ENCODE peak calls at places on chromosomes 2 and 18, in nine cellular contexts. One of them, this sample, is unnamed.

GRCh38 chr2:94987074-94988020 is 38.2 kb upstream of the MAL start:
- DNase-seq in stimulated activated naive CD4-positive, alpha-beta T cell: no peak
- DNase-seq in stimulated activated CD8-positive, alpha-beta memory T cell treated with anti-CD3 and anti-CD28 coated beads, Interleukin-12 subunit alpha, Interleukin-12 subunit beta, amount 100 ng/mL, for 4 hours: no peak
- DNase-seq in pancreas: no peak
- DNase-seq in stimulated activated naive CD8-positive, alpha-beta T cell treated with anti-CD3 and anti-CD28 coated beads, Interleukin-15, amount 100 ng/mL, for 72 hours: no peak
- DNase-seq in fibroblast of gingiva: no peak
- DNase-seq in foreskin fibroblast: no peak
- DNase-seq in iris pigment epithelial cell: no peak
- DNase-seq in NCI-H187: no peak
- DNase-seq in this sample: no peak

GRCh38 chr2:2793514-2793913 is 462.4 kb upstream of the MYT1L start:
- DNase-seq in stimulated activated CD8-positive, alpha-beta memory T cell treated with anti-CD3 and anti-CD28 coated beads, Interleukin-12 subunit alpha, Interleukin-12 subunit beta, amount 100 ng/mL, for 4 hours: no peak
- DNase-seq in iris pigment epithelial cell: no peak
- DNase-seq in pancreas: no peak
- DNase-seq in fibroblast of gingiva: no peak
- DNase-seq in stimulated activated naive CD4-positive, alpha-beta T cell: no peak
- DNase-seq in stimulated activated naive CD8-positive, alpha-beta T cell treated with anti-CD3 and anti-CD28 coated beads, Interleukin-15, amount 100 ng/mL, for 72 hours: no peak
- DNase-seq in foreskin fibroblast: no peak
- DNase-seq in NCI-H187: no peak
- DNase-seq in this sample: no peak

GRCh38 chr2:26559044-26559405 is 81.1 kb upstream of the OTOF start:
- DNase-seq in stimulated activated CD8-positive, alpha-beta memory T cell treated with anti-CD3 and anti-CD28 coated beads, Interleukin-12 subunit alpha, Interleukin-12 subunit beta, amount 100 ng/mL, for 4 hours: no peak
- DNase-seq in pancreas: no peak
- DNase-seq in foreskin fibroblast: no peak
- DNase-seq in NCI-H187: no peak
- DNase-seq in stimulated activated naive CD8-positive, alpha-beta T cell treated with anti-CD3 and anti-CD28 coated beads, Interleukin-15, amount 100 ng/mL, for 72 hours: no peak
- DNase-seq in fibroblast of gingiva: no peak
- DNase-seq in iris pigment epithelial cell: no peak
- DNase-seq in stimulated activated naive CD4-positive, alpha-beta T cell: no peak
- DNase-seq in this sample: no peak

GRCh38 chr2:232502901-232503791 is 15.5 kb upstream of the ECEL1 start:
- DNase-seq in NCI-H187: no peak
- DNase-seq in fibroblast of gingiva: no peak
- DNase-seq in pancreas: no peak
- DNase-seq in stimulated activated naive CD4-positive, alpha-beta T cell: peak
- DNase-seq in foreskin fibroblast: no peak
- DNase-seq in iris pigment epithelial cell: no peak
- DNase-seq in stimulated activated naive CD8-positive, alpha-beta T cell treated with anti-CD3 and anti-CD28 coated beads, Interleukin-15, amount 100 ng/mL, for 72 hours: peak
- DNase-seq in stimulated activated CD8-positive, alpha-beta memory T cell treated with anti-CD3 and anti-CD28 coated beads, Interleukin-12 subunit alpha, Interleukin-12 subunit beta, amount 100 ng/mL, for 4 hours: peak
- DNase-seq in this sample: no peak

GRCh38 chr2:226117506-226118065 is 682.0 kb downstream of the IRS1 start:
- DNase-seq in NCI-H187: no peak
- DNase-seq in stimulated activated naive CD8-positive, alpha-beta T cell treated with anti-CD3 and anti-CD28 coated beads, Interleukin-15, amount 100 ng/mL, for 72 hours: no peak
- DNase-seq in foreskin fibroblast: no peak
- DNase-seq in stimulated activated CD8-positive, alpha-beta memory T cell treated with anti-CD3 and anti-CD28 coated beads, Interleukin-12 subunit alpha, Interleukin-12 subunit beta, amount 100 ng/mL, for 4 hours: no peak
- DNase-seq in fibroblast of gingiva: no peak
- DNase-seq in iris pigment epithelial cell: peak
- DNase-seq in pancreas: no peak
- DNase-seq in stimulated activated naive CD4-positive, alpha-beta T cell: no peak
- DNase-seq in this sample: no peak

GRCh38 chr2:240464514-240465241 is 29.2 kb downstream of the GPC1 start:
- DNase-seq in NCI-H187: no peak
- DNase-seq in stimulated activated naive CD4-positive, alpha-beta T cell: no peak
- DNase-seq in pancreas: peak
- DNase-seq in stimulated activated CD8-positive, alpha-beta memory T cell treated with anti-CD3 and anti-CD28 coated beads, Interleukin-12 subunit alpha, Interleukin-12 subunit beta, amount 100 ng/mL, for 4 hours: no peak
- DNase-seq in foreskin fibroblast: no peak
- DNase-seq in stimulated activated naive CD8-positive, alpha-beta T cell treated with anti-CD3 and anti-CD28 coated beads, Interleukin-15, amount 100 ng/mL, for 72 hours: no peak
- DNase-seq in fibroblast of gingiva: no peak
- DNase-seq in iris pigment epithelial cell: no peak
- DNase-seq in this sample: no peak

GRCh38 chr2:235807347-235807746 is 313.5 kb downstream of the AGAP1 start:
- DNase-seq in stimulated activated naive CD8-positive, alpha-beta T cell treated with anti-CD3 and anti-CD28 coated beads, Interleukin-15, amount 100 ng/mL, for 72 hours: no peak
- DNase-seq in foreskin fibroblast: no peak
- DNase-seq in stimulated activated naive CD4-positive, alpha-beta T cell: no peak
- DNase-seq in fibroblast of gingiva: no peak
- DNase-seq in NCI-H187: no peak
- DNase-seq in iris pigment epithelial cell: no peak
- DNase-seq in stimulated activated CD8-positive, alpha-beta memory T cell treated with anti-CD3 and anti-CD28 coated beads, Interleukin-12 subunit alpha, Interleukin-12 subunit beta, amount 100 ng/mL, for 4 hours: no peak
- DNase-seq in pancreas: no peak
- DNase-seq in this sample: peak

GRCh38 chr2:240070907-240071306 is 17.6 kb upstream of the OR6B3 start:
- DNase-seq in stimulated activated naive CD4-positive, alpha-beta T cell: no peak
- DNase-seq in foreskin fibroblast: no peak
- DNase-seq in iris pigment epithelial cell: no peak
- DNase-seq in NCI-H187: no peak
- DNase-seq in pancreas: no peak
- DNase-seq in stimulated activated CD8-positive, alpha-beta memory T cell treated with anti-CD3 and anti-CD28 coated beads, Interleukin-12 subunit alpha, Interleukin-12 subunit beta, amount 100 ng/mL, for 4 hours: no peak
- DNase-seq in stimulated activated naive CD8-positive, alpha-beta T cell treated with anti-CD3 and anti-CD28 coated beads, Interleukin-15, amount 100 ng/mL, for 72 hours: no peak
- DNase-seq in fibroblast of gingiva: no peak
- DNase-seq in this sample: no peak

GRCh38 chr2:224039080-224039769 is at the start of gene SERPINE2:
- DNase-seq in stimulated activated CD8-positive, alpha-beta memory T cell treated with anti-CD3 and anti-CD28 coated beads, Interleukin-12 subunit alpha, Interleukin-12 subunit beta, amount 100 ng/mL, for 4 hours: peak
- DNase-seq in stimulated activated naive CD8-positive, alpha-beta T cell treated with anti-CD3 and anti-CD28 coated beads, Interleukin-15, amount 100 ng/mL, for 72 hours: peak
- DNase-seq in foreskin fibroblast: peak
- DNase-seq in fibroblast of gingiva: peak
- DNase-seq in stimulated activated naive CD4-positive, alpha-beta T cell: peak
- DNase-seq in iris pigment epithelial cell: peak
- DNase-seq in NCI-H187: no peak
- DNase-seq in pancreas: no peak
- DNase-seq in this sample: peak

GRCh38 chr18:46353460-46353859 is 249.3 kb downstream of the HAUS1 start:
- DNase-seq in stimulated activated naive CD4-positive, alpha-beta T cell: no peak
- DNase-seq in iris pigment epithelial cell: no peak
- DNase-seq in fibroblast of gingiva: no peak
- DNase-seq in pancreas: no peak
- DNase-seq in stimulated activated naive CD8-positive, alpha-beta T cell treated with anti-CD3 and anti-CD28 coated beads, Interleukin-15, amount 100 ng/mL, for 72 hours: no peak
- DNase-seq in foreskin fibroblast: no peak
- DNase-seq in stimulated activated CD8-positive, alpha-beta memory T cell treated with anti-CD3 and anti-CD28 coated beads, Interleukin-12 subunit alpha, Interleukin-12 subunit beta, amount 100 ng/mL, for 4 hours: no peak
- DNase-seq in NCI-H187: no peak
- DNase-seq in this sample: no peak

GRCh38 chr2:120480903-120481445 is 135.0 kb downstream of the INHBB start:
- DNase-seq in stimulated activated naive CD4-positive, alpha-beta T cell: no peak
- DNase-seq in foreskin fibroblast: no peak
- DNase-seq in NCI-H187: no peak
- DNase-seq in fibroblast of gingiva: no peak
- DNase-seq in stimulated activated CD8-positive, alpha-beta memory T cell treated with anti-CD3 and anti-CD28 coated beads, Interleukin-12 subunit alpha, Interleukin-12 subunit beta, amount 100 ng/mL, for 4 hours: no peak
- DNase-seq in pancreas: no peak
- DNase-seq in stimulated activated naive CD8-positive, alpha-beta T cell treated with anti-CD3 and anti-CD28 coated beads, Interleukin-15, amount 100 ng/mL, for 72 hours: no peak
- DNase-seq in iris pigment epithelial cell: no peak
- DNase-seq in this sample: no peak

GRCh38 chr2:241741016-241741415 is 6.6 kb downstream of the D2HGDH start:
- DNase-seq in stimulated activated naive CD4-positive, alpha-beta T cell: no peak
- DNase-seq in iris pigment epithelial cell: no peak
- DNase-seq in foreskin fibroblast: no peak
- DNase-seq in fibroblast of gingiva: peak
- DNase-seq in pancreas: peak
- DNase-seq in stimulated activated naive CD8-positive, alpha-beta T cell treated with anti-CD3 and anti-CD28 coated beads, Interleukin-15, amount 100 ng/mL, for 72 hours: no peak
- DNase-seq in NCI-H187: no peak
- DNase-seq in stimulated activated CD8-positive, alpha-beta memory T cell treated with anti-CD3 and anti-CD28 coated beads, Interleukin-12 subunit alpha, Interleukin-12 subunit beta, amount 100 ng/mL, for 4 hours: peak
- DNase-seq in this sample: no peak

GRCh38 chr2:238921259-238921658 is 73.4 kb downstream of the TWIST2 start:
- DNase-seq in pancreas: no peak
- DNase-seq in stimulated activated naive CD4-positive, alpha-beta T cell: no peak
- DNase-seq in stimulated activated naive CD8-positive, alpha-beta T cell treated with anti-CD3 and anti-CD28 coated beads, Interleukin-15, amount 100 ng/mL, for 72 hours: no peak
- DNase-seq in stimulated activated CD8-positive, alpha-beta memory T cell treated with anti-CD3 and anti-CD28 coated beads, Interleukin-12 subunit alpha, Interleukin-12 subunit beta, amount 100 ng/mL, for 4 hours: no peak
- DNase-seq in foreskin fibroblast: no peak
- DNase-seq in iris pigment epithelial cell: no peak
- DNase-seq in fibroblast of gingiva: no peak
- DNase-seq in NCI-H187: no peak
- DNase-seq in this sample: no peak

GRCh38 chr2:1068832-1069231 is 118.2 kb downstream of the SNTG2 start:
- DNase-seq in foreskin fibroblast: no peak
- DNase-seq in NCI-H187: no peak
- DNase-seq in stimulated activated naive CD4-positive, alpha-beta T cell: no peak
- DNase-seq in iris pigment epithelial cell: no peak
- DNase-seq in pancreas: no peak
- DNase-seq in stimulated activated CD8-positive, alpha-beta memory T cell treated with anti-CD3 and anti-CD28 coated beads, Interleukin-12 subunit alpha, Interleukin-12 subunit beta, amount 100 ng/mL, for 4 hours: no peak
- DNase-seq in fibroblast of gingiva: no peak
- DNase-seq in stimulated activated naive CD8-positive, alpha-beta T cell treated with anti-CD3 and anti-CD28 coated beads, Interleukin-15, amount 100 ng/mL, for 72 hours: no peak
- DNase-seq in this sample: no peak

GRCh38 chr2:217164008-217164407 is 304.1 kb upstream of the TNP1 start:
- DNase-seq in iris pigment epithelial cell: no peak
- DNase-seq in stimulated activated CD8-positive, alpha-beta memory T cell treated with anti-CD3 and anti-CD28 coated beads, Interleukin-12 subunit alpha, Interleukin-12 subunit beta, amount 100 ng/mL, for 4 hours: no peak
- DNase-seq in NCI-H187: no peak
- DNase-seq in fibroblast of gingiva: no peak
- DNase-seq in foreskin fibroblast: no peak
- DNase-seq in pancreas: no peak
- DNase-seq in stimulated activated naive CD8-positive, alpha-beta T cell treated with anti-CD3 and anti-CD28 coated beads, Interleukin-15, amount 100 ng/mL, for 72 hours: no peak
- DNase-seq in stimulated activated naive CD4-positive, alpha-beta T cell: no peak
- DNase-seq in this sample: no peak

GRCh38 chr18:58132595-58133191 is 88.7 kb downstream of the NEDD4L start:
- DNase-seq in iris pigment epithelial cell: no peak
- DNase-seq in stimulated activated naive CD8-positive, alpha-beta T cell treated with anti-CD3 and anti-CD28 coated beads, Interleukin-15, amount 100 ng/mL, for 72 hours: no peak
- DNase-seq in stimulated activated naive CD4-positive, alpha-beta T cell: no peak
- DNase-seq in stimulated activated CD8-positive, alpha-beta memory T cell treated with anti-CD3 and anti-CD28 coated beads, Interleukin-12 subunit alpha, Interleukin-12 subunit beta, amount 100 ng/mL, for 4 hours: no peak
- DNase-seq in pancreas: no peak
- DNase-seq in fibroblast of gingiva: no peak
- DNase-seq in foreskin fibroblast: no peak
- DNase-seq in NCI-H187: no peak
- DNase-seq in this sample: no peak

GRCh38 chr2:12452211-12452610 is 264.5 kb upstream of the TRIB2 start:
- DNase-seq in NCI-H187: no peak
- DNase-seq in stimulated activated naive CD4-positive, alpha-beta T cell: no peak
- DNase-seq in fibroblast of gingiva: peak
- DNase-seq in stimulated activated naive CD8-positive, alpha-beta T cell treated with anti-CD3 and anti-CD28 coated beads, Interleukin-15, amount 100 ng/mL, for 72 hours: no peak
- DNase-seq in stimulated activated CD8-positive, alpha-beta memory T cell treated with anti-CD3 and anti-CD28 coated beads, Interleukin-12 subunit alpha, Interleukin-12 subunit beta, amount 100 ng/mL, for 4 hours: no peak
- DNase-seq in foreskin fibroblast: no peak
- DNase-seq in iris pigment epithelial cell: peak
- DNase-seq in pancreas: no peak
- DNase-seq in this sample: no peak

GRCh38 chr2:99376254-99376864 is 39.2 kb downstream of the EIF5B start:
- DNase-seq in stimulated activated naive CD8-positive, alpha-beta T cell treated with anti-CD3 and anti-CD28 coated beads, Interleukin-15, amount 100 ng/mL, for 72 hours: no peak
- DNase-seq in NCI-H187: no peak
- DNase-seq in foreskin fibroblast: no peak
- DNase-seq in stimulated activated CD8-positive, alpha-beta memory T cell treated with anti-CD3 and anti-CD28 coated beads, Interleukin-12 subunit alpha, Interleukin-12 subunit beta, amount 100 ng/mL, for 4 hours: no peak
- DNase-seq in iris pigment epithelial cell: no peak
- DNase-seq in stimulated activated naive CD4-positive, alpha-beta T cell: no peak
- DNase-seq in pancreas: no peak
- DNase-seq in fibroblast of gingiva: no peak
- DNase-seq in this sample: no peak

GRCh38 chr2:18924905-18925691 is 335.7 kb upstream of the NT5C1B start:
- DNase-seq in stimulated activated naive CD4-positive, alpha-beta T cell: no peak
- DNase-seq in NCI-H187: no peak
- DNase-seq in iris pigment epithelial cell: peak
- DNase-seq in stimulated activated CD8-positive, alpha-beta memory T cell treated with anti-CD3 and anti-CD28 coated beads, Interleukin-12 subunit alpha, Interleukin-12 subunit beta, amount 100 ng/mL, for 4 hours: no peak
- DNase-seq in foreskin fibroblast: peak
- DNase-seq in stimulated activated naive CD8-positive, alpha-beta T cell treated with anti-CD3 and anti-CD28 coated beads, Interleukin-15, amount 100 ng/mL, for 72 hours: no peak
- DNase-seq in fibroblast of gingiva: peak
- DNase-seq in pancreas: no peak
- DNase-seq in this sample: no peak

GRCh38 chr2:201203916-201204654 is 21.1 kb downstream of the CASP10 start:
- DNase-seq in stimulated activated naive CD4-positive, alpha-beta T cell: no peak
- DNase-seq in pancreas: no peak
- DNase-seq in foreskin fibroblast: peak
- DNase-seq in stimulated activated CD8-positive, alpha-beta memory T cell treated with anti-CD3 and anti-CD28 coated beads, Interleukin-12 subunit alpha, Interleukin-12 subunit beta, amount 100 ng/mL, for 4 hours: no peak
- DNase-seq in stimulated activated naive CD8-positive, alpha-beta T cell treated with anti-CD3 and anti-CD28 coated beads, Interleukin-15, amount 100 ng/mL, for 72 hours: no peak
- DNase-seq in iris pigment epithelial cell: peak
- DNase-seq in NCI-H187: no peak
- DNase-seq in fibroblast of gingiva: peak
- DNase-seq in this sample: no peak

GRCh38 chr2:142140434-142140845 is 9.6 kb upstream of the LRP1B start:
- DNase-seq in foreskin fibroblast: peak
- DNase-seq in fibroblast of gingiva: peak
- DNase-seq in iris pigment epithelial cell: peak
- DNase-seq in stimulated activated naive CD4-positive, alpha-beta T cell: no peak
- DNase-seq in NCI-H187: no peak
- DNase-seq in stimulated activated CD8-positive, alpha-beta memory T cell treated with anti-CD3 and anti-CD28 coated beads, Interleukin-12 subunit alpha, Interleukin-12 subunit beta, amount 100 ng/mL, for 4 hours: no peak
- DNase-seq in pancreas: no peak
- DNase-seq in stimulated activated naive CD8-positive, alpha-beta T cell treated with anti-CD3 and anti-CD28 coated beads, Interleukin-15, amount 100 ng/mL, for 72 hours: no peak
- DNase-seq in this sample: no peak

GRCh38 chr18:78304199-78304826 is 675.3 kb upstream of the SALL3 start:
- DNase-seq in stimulated activated naive CD8-positive, alpha-beta T cell treated with anti-CD3 and anti-CD28 coated beads, Interleukin-15, amount 100 ng/mL, for 72 hours: no peak
- DNase-seq in fibroblast of gingiva: no peak
- DNase-seq in pancreas: no peak
- DNase-seq in iris pigment epithelial cell: no peak
- DNase-seq in stimulated activated CD8-positive, alpha-beta memory T cell treated with anti-CD3 and anti-CD28 coated beads, Interleukin-12 subunit alpha, Interleukin-12 subunit beta, amount 100 ng/mL, for 4 hours: no peak
- DNase-seq in NCI-H187: no peak
- DNase-seq in foreskin fibroblast: no peak
- DNase-seq in stimulated activated naive CD4-positive, alpha-beta T cell: no peak
- DNase-seq in this sample: no peak

GRCh38 chr18:23373564-23373963 is 79.5 kb upstream of the RIOK3 start:
- DNase-seq in foreskin fibroblast: no peak
- DNase-seq in iris pigment epithelial cell: no peak
- DNase-seq in fibroblast of gingiva: no peak
- DNase-seq in stimulated activated naive CD8-positive, alpha-beta T cell treated with anti-CD3 and anti-CD28 coated beads, Interleukin-15, amount 100 ng/mL, for 72 hours: no peak
- DNase-seq in pancreas: no peak
- DNase-seq in stimulated activated CD8-positive, alpha-beta memory T cell treated with anti-CD3 and anti-CD28 coated beads, Interleukin-12 subunit alpha, Interleukin-12 subunit beta, amount 100 ng/mL, for 4 hours: no peak
- DNase-seq in stimulated activated naive CD4-positive, alpha-beta T cell: no peak
- DNase-seq in NCI-H187: no peak
- DNase-seq in this sample: no peak

GRCh38 chr2:226447338-226447885 is 352.2 kb downstream of the IRS1 start:
- DNase-seq in stimulated activated naive CD8-positive, alpha-beta T cell treated with anti-CD3 and anti-CD28 coated beads, Interleukin-15, amount 100 ng/mL, for 72 hours: no peak
- DNase-seq in stimulated activated naive CD4-positive, alpha-beta T cell: no peak
- DNase-seq in foreskin fibroblast: no peak
- DNase-seq in stimulated activated CD8-positive, alpha-beta memory T cell treated with anti-CD3 and anti-CD28 coated beads, Interleukin-12 subunit alpha, Interleukin-12 subunit beta, amount 100 ng/mL, for 4 hours: no peak
- DNase-seq in NCI-H187: no peak
- DNase-seq in fibroblast of gingiva: no peak
- DNase-seq in pancreas: no peak
- DNase-seq in iris pigment epithelial cell: no peak
- DNase-seq in this sample: no peak

GRCh38 chr2:37829202-37829601 is 95.9 kb upstream of the RMDN2 start:
- DNase-seq in pancreas: no peak
- DNase-seq in foreskin fibroblast: peak
- DNase-seq in fibroblast of gingiva: peak
- DNase-seq in iris pigment epithelial cell: peak
- DNase-seq in stimulated activated naive CD8-positive, alpha-beta T cell treated with anti-CD3 and anti-CD28 coated beads, Interleukin-15, amount 100 ng/mL, for 72 hours: no peak
- DNase-seq in NCI-H187: no peak
- DNase-seq in stimulated activated naive CD4-positive, alpha-beta T cell: no peak
- DNase-seq in stimulated activated CD8-positive, alpha-beta memory T cell treated with anti-CD3 and anti-CD28 coated beads, Interleukin-12 subunit alpha, Interleukin-12 subunit beta, amount 100 ng/mL, for 4 hours: no peak
- DNase-seq in this sample: no peak

GRCh38 chr2:215870986-215871385 is 142.4 kb downstream of the MREG start:
- DNase-seq in pancreas: no peak
- DNase-seq in NCI-H187: no peak
- DNase-seq in fibroblast of gingiva: no peak
- DNase-seq in foreskin fibroblast: no peak
- DNase-seq in stimulated activated CD8-positive, alpha-beta memory T cell treated with anti-CD3 and anti-CD28 coated beads, Interleukin-12 subunit alpha, Interleukin-12 subunit beta, amount 100 ng/mL, for 4 hours: no peak
- DNase-seq in iris pigment epithelial cell: no peak
- DNase-seq in stimulated activated naive CD8-positive, alpha-beta T cell treated with anti-CD3 and anti-CD28 coated beads, Interleukin-15, amount 100 ng/mL, for 72 hours: no peak
- DNase-seq in stimulated activated naive CD4-positive, alpha-beta T cell: no peak
- DNase-seq in this sample: no peak

GRCh38 chr2:170966648-170967396 is 37.8 kb downstream of the GORASP2 start:
- DNase-seq in stimulated activated naive CD4-positive, alpha-beta T cell: no peak
- DNase-seq in pancreas: no peak
- DNase-seq in NCI-H187: no peak
- DNase-seq in fibroblast of gingiva: no peak
- DNase-seq in iris pigment epithelial cell: no peak
- DNase-seq in stimulated activated CD8-positive, alpha-beta memory T cell treated with anti-CD3 and anti-CD28 coated beads, Interleukin-12 subunit alpha, Interleukin-12 subunit beta, amount 100 ng/mL, for 4 hours: no peak
- DNase-seq in stimulated activated naive CD8-positive, alpha-beta T cell treated with anti-CD3 and anti-CD28 coated beads, Interleukin-15, amount 100 ng/mL, for 72 hours: no peak
- DNase-seq in foreskin fibroblast: no peak
- DNase-seq in this sample: no peak

GRCh38 chr2:3307901-3308300 is 69.7 kb downstream of the EIPR1 start:
- DNase-seq in stimulated activated naive CD4-positive, alpha-beta T cell: no peak
- DNase-seq in stimulated activated CD8-positive, alpha-beta memory T cell treated with anti-CD3 and anti-CD28 coated beads, Interleukin-12 subunit alpha, Interleukin-12 subunit beta, amount 100 ng/mL, for 4 hours: no peak
- DNase-seq in pancreas: no peak
- DNase-seq in iris pigment epithelial cell: no peak
- DNase-seq in NCI-H187: no peak
- DNase-seq in stimulated activated naive CD8-positive, alpha-beta T cell treated with anti-CD3 and anti-CD28 coated beads, Interleukin-15, amount 100 ng/mL, for 72 hours: no peak
- DNase-seq in fibroblast of gingiva: no peak
- DNase-seq in foreskin fibroblast: no peak
- DNase-seq in this sample: no peak

GRCh38 chr2:161426788-161427412 is 10.8 kb downstream of the TBR1 start:
- DNase-seq in stimulated activated naive CD8-positive, alpha-beta T cell treated with anti-CD3 and anti-CD28 coated beads, Interleukin-15, amount 100 ng/mL, for 72 hours: peak
- DNase-seq in pancreas: no peak
- DNase-seq in stimulated activated naive CD4-positive, alpha-beta T cell: no peak
- DNase-seq in NCI-H187: no peak
- DNase-seq in foreskin fibroblast: no peak
- DNase-seq in stimulated activated CD8-positive, alpha-beta memory T cell treated with anti-CD3 and anti-CD28 coated beads, Interleukin-12 subunit alpha, Interleukin-12 subunit beta, amount 100 ng/mL, for 4 hours: no peak
- DNase-seq in iris pigment epithelial cell: peak
- DNase-seq in fibroblast of gingiva: peak
- DNase-seq in this sample: no peak

GRCh38 chr18:22711381-22711717 is 221.8 kb upstream of the RBBP8 start:
- DNase-seq in pancreas: no peak
- DNase-seq in fibroblast of gingiva: no peak
- DNase-seq in stimulated activated naive CD8-positive, alpha-beta T cell treated with anti-CD3 and anti-CD28 coated beads, Interleukin-15, amount 100 ng/mL, for 72 hours: no peak
- DNase-seq in foreskin fibroblast: no peak
- DNase-seq in iris pigment epithelial cell: no peak
- DNase-seq in stimulated activated CD8-positive, alpha-beta memory T cell treated with anti-CD3 and anti-CD28 coated beads, Interleukin-12 subunit alpha, Interleukin-12 subunit beta, amount 100 ng/mL, for 4 hours: no peak
- DNase-seq in NCI-H187: no peak
- DNase-seq in stimulated activated naive CD4-positive, alpha-beta T cell: no peak
- DNase-seq in this sample: no peak